ENCODE peak calls at places on chromosomes 12 and 14, in five cellular contexts. G is epithelial cell of proximal tubule, X is astrocyte of the spinal cord, R is progenitor cell of endocrine pancreas, B is right lobe of liver. M is an unnamed sample.

GRCh38 chr12:88958961-88959360 is 378.7 kb upstream of the KITLG start:
- DNase-seq in G (no peak), X (no peak), R (no peak), B (no peak), M (no peak)

GRCh38 chr12:28620281-28620680 is 430.0 kb downstream of the CCDC91 start:
- DNase-seq in G (no peak), X (no peak), R (no peak), B (no peak), M (no peak)

GRCh38 chr14:57641776-57642175 is 148.1 kb upstream of the CCDC198 start:
- DNase-seq in G (no peak), X (no peak), R (no peak), B (no peak), M (no peak)

GRCh38 chr12:64889434-64890216 is 65.2 kb downstream of the TBC1D30 start:
- DNase-seq in G (no peak), X (no peak), R (no peak), B (no peak), M (no peak)

GRCh38 chr12:52552055-52552454 is 890 bp downstream of the KRT71 start:
- DNase-seq in G (no peak), X (no peak), R (no peak), B (no peak), M (no peak)

GRCh38 chr12:47087088-47087688 is 7.4 kb upstream of the AMIGO2 start:
- DNase-seq in G (no peak), X (no peak), R (no peak), B (no peak), M (no peak)

GRCh38 chr14:71711131-71711530 is 221.1 kb upstream of the RGS6 start:
- DNase-seq in G (no peak), X (no peak), R (no peak), B (no peak), M (no peak)

GRCh38 chr14:95213774-95214173 is 56.4 kb upstream of the DICER1 start:
- DNase-seq in G (no peak), X (no peak), R (no peak), B (no peak), M (no peak)

GRCh38 chr14:76434220-76434619 is 58.3 kb downstream of the ESRRB start:
- DNase-seq in G (no peak), X (no peak), R (no peak), B (no peak), M (no peak)

GRCh38 chr12:4191642-4192041 is 81.9 kb upstream of the CCND2 start:
- DNase-seq in G (peak; percentile 22), X (no peak), R (no peak), B (no peak), M (no peak)

GRCh38 chr14:38255673-38256357 is at the start of gene CLEC14A:
- DNase-seq in G (no peak), X (peak; percentile 13), R (peak; percentile 27), B (peak; percentile 58), M (no peak)

DNA sequence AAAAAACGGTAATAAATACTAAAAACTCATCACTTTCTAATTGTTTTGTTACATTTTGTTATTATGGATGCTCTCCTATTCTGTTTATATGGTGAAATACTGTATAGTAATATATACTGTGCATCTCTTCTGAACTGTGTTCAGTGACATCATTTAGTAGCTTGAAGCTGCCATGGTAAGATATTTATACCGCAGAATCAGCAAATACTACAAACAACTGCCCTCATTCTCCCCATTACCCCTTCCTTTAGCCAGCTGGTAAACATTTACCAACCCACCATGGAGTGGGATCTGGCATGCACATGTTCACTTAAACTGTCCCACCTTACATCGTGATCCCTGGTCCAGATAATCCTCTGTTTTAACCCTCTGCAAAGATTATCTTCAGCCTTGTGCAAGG is 46.3 kb downstream of the FBXO34 start:
- DNase-seq in G (no peak), X (no peak), R (no peak), B (no peak), M (no peak)
- TF ChIP-seq CTCF in G (no peak), X (no peak), R (no peak), B (no peak), M (no peak)

DNA sequence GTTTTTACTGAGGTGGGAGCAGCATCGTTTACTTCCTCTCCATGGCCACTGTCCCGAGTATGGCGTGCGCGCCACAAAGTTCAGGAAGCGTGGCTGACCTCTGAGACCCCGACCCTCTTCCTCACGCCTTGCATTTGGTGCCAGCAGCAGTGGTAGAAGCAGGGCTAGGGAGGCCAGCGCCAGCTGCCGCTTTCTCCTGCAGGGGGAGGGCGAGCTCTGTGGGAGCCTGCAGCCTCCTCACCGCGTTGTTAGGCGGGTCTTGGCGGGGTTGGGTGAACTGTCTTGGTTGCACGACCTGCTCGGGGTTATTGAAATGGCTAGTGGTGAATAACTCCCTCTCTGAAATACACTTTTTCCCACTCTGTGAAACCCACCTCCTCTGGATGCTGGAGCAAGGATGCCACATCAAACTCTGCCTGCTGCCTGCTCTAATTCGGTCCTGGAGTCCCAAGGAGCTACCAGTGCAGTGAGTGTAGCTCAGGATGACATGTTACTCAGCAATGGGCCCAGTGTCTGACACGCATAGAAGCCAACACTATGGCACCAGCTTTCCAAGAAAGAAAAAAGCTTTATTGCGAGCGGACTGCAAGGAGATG is 22.3 kb upstream of the TDRD9 start:
- DNase-seq in G (no peak), X (no peak), R (no peak), B (no peak), M (no peak)
- TF ChIP-seq CTCF in G (no peak), X (peak; percentile 37), R (peak; percentile 18), B (no peak), M (no peak)

DNA sequence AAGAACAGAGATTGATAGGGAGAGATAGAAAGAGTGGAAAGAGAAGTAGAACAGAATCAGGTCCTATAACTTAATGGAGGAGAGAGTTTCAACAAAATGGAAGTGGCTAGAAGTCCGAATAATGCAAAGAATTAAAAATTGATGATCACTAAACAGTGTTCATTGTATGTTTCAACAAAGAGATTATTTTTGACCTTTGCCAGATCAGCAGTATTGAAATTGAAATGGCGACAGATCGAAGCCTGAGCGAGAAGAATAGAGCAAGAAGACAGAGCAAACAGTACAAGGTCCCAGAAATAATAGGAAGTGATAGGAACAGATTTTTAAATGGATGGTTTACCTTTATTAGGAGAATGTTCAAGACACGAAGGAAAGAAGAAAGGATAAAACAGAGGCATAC is 1012.8 kb upstream of the FBXO33 start:
- DNase-seq in G (no peak), X (no peak), R (no peak), B (no peak), M (no peak)
- TF ChIP-seq CTCF in G (no peak), X (no peak), R (no peak), B (no peak), M (no peak)

GRCh38 chr12:69898236-69898635 is 73.2 kb downstream of the MYRFL start:
- DNase-seq in G (no peak), X (peak; percentile 72), R (no peak), B (no peak), M (no peak)

GRCh38 chr12:69904761-69905160 is 79.7 kb downstream of the MYRFL start:
- DNase-seq in G (no peak), X (peak; percentile 68), R (no peak), B (no peak), M (no peak)

GRCh38 chr12:69900720-69901131 is 75.7 kb downstream of the MYRFL start:
- DNase-seq in G (peak; percentile 29), X (peak; percentile 76), R (peak; percentile 64), B (peak; percentile 80), M (peak; percentile 78)

GRCh38 chr12:69903548-69903947 is 78.5 kb downstream of the MYRFL start:
- DNase-seq in G (no peak), X (no peak), R (no peak), B (no peak), M (no peak)

GRCh38 chr12:69901141-69901900 is 76.3 kb downstream of the MYRFL start:
- DNase-seq in G (no peak), X (no peak), R (no peak), B (no peak), M (no peak)
- TF ChIP-seq CTCF in G (no peak), X (no peak), R (no peak), B (no peak), M (no peak)

GRCh38 chr14:30345511-30345910 is 213.4 kb upstream of the G2E3 start:
- DNase-seq in G (no peak), X (no peak), R (no peak), B (no peak), M (no peak)
- TF ChIP-seq CTCF in G (no peak), X (no peak), R (no peak), B (no peak), M (no peak)

GRCh38 chr12:131850856-131851559 is 22.8 kb downstream of the MMP17 start:
- DNase-seq in G (no peak), X (no peak), R (no peak), B (no peak), M (no peak)
- TF ChIP-seq CTCF in G (peak; percentile 82), X (peak; percentile 59), R (peak; percentile 57), B (peak; percentile 66), M (no peak)

DNA sequence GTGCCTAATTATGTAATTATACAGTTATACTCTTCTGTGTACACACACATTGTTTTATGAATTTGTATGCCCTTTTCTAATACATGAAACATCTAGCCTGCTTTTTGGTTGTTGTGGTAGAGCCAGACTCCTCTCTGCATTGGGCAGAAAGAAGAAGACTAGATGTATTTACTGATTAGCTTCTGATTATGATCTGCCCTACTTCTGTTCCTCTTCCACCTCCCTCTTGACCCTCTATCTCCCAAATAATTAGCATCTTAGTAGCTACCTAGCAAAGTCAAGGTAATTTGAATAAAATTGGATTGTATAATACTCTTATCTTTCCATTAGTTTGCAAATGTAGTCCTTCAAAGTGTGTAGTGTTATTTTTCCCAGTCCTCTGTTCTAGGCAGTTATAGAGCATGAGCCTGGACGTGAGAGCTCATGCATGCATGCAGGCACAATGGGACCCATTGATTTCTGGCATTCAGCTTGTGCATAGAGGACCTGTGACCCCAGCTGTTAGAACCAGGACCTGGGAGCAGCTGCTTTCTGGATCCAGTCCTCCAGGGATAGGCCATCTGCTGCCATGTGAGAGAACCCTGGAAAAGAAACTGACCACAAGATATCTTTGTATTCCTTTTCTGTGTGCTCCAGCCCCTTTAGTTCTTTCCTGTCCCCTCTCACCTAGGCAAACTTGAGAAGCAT is 76.7 kb downstream of the SUSD6 start:
- DNase-seq in G (no peak), X (no peak), R (no peak), B (no peak), M (no peak)
- TF ChIP-seq CTCF in G (no peak), X (no peak), R (no peak), B (no peak), M (no peak)

GRCh38 chr14:63367742-63368364 is 49.1 kb upstream of the GPHB5 start:
- DNase-seq in G (no peak), X (no peak), R (no peak), B (no peak), M (no peak)
- TF ChIP-seq CTCF in G (peak; percentile 34), X (no peak), R (no peak), B (no peak), M (no peak)

M was measured in omental fat pad.